ENCODE peak calls at places on chromosomes 12 and 14, in seven cellular contexts. W is Karpas-422, O is PC-9, P is fibroblast of lung, H is mammary epithelial cell, U is H9, M is IMR-90. I is an unnamed sample.
A peak's percentile ranks its signal among the peaks of the same experiment; 100 is the strongest.

GRCh38 chr14:38616959-38617358 is 361.1 kb upstream of the CLEC14A start:
- DNase-seq in W (peak; percentile 47), O (peak; percentile 14), P (no peak), H (no peak), U (no peak), M (peak; percentile 7), I (no peak)

GRCh38 chr12:108484431-108484830 is 30.6 kb upstream of the FICD start:
- DNase-seq in W (no peak), O (no peak), P (no peak), H (peak; percentile 14), U (no peak), M (no peak), I (peak; percentile 33)

GRCh38 chr14:35404246-35404495 is 378 bp downstream of the NFKBIA start:
- DNase-seq in W (no peak), O (no peak), P (no peak), H (no peak), U (no peak), M (no peak), I (no peak)

GRCh38 chr12:93219947-93220346 is 157.8 kb upstream of the NUDT4 start:
- DNase-seq in W (no peak), O (no peak), P (no peak), H (no peak), U (no peak), M (no peak), I (no peak)

GRCh38 chr12:52231305-52232232 is 1.5 kb upstream of the KRT7 start:
- DNase-seq in W (no peak), O (peak; percentile 86), P (no peak), H (peak; percentile 64), U (no peak), M (no peak), I (no peak)

GRCh38 chr14:104827173-104828055 is 26.5 kb downstream of the ZBTB42 start:
- DNase-seq in W (peak; percentile 84), O (peak; percentile 29), P (peak; percentile 24), H (peak; percentile 20), U (peak; percentile 94), M (peak; percentile 32), I (no peak)

GRCh38 chr12:118044075-118044474 is 16.9 kb downstream of the WSB2 start:
- DNase-seq in W (no peak), O (no peak), P (no peak), H (no peak), U (no peak), M (no peak), I (no peak)

GRCh38 chr14:102708494-102708893 is 68.8 kb upstream of the TRAF3 start:
- DNase-seq in W (no peak), O (no peak), P (no peak), H (no peak), U (no peak), M (no peak), I (no peak)

GRCh38 chr12:110858848-110859247 is 12.1 kb downstream of the CCDC63 start:
- DNase-seq in W (no peak), O (no peak), P (no peak), H (no peak), U (no peak), M (no peak), I (no peak)

GRCh38 chr14:65783101-65783500 is 370.6 kb downstream of the FUT8 start:
- DNase-seq in W (no peak), O (no peak), P (no peak), H (no peak), U (no peak), M (no peak), I (no peak)

GRCh38 chr14:69475194-69475818 is 9.2 kb upstream of the PLEKHD1 start:
- DNase-seq in W (peak; percentile 85), O (no peak), P (peak; percentile 15), H (peak; percentile 5), U (no peak), M (peak; percentile 7), I (no peak)

GRCh38 chr12:40663781-40664180 is 28.5 kb upstream of the CNTN1 start:
- DNase-seq in W (no peak), O (no peak), P (no peak), H (peak; percentile 20), U (no peak), M (no peak), I (no peak)

GRCh38 chr14:90799420-90799819 is 16.8 kb downstream of the TTC7B start:
- DNase-seq in W (no peak), O (no peak), P (no peak), H (no peak), U (no peak), M (no peak), I (no peak)

GRCh38 chr14:31269599-31270195 is 62.1 kb upstream of the HECTD1 start:
- DNase-seq in W (no peak), O (no peak), P (peak; percentile 31), H (no peak), U (no peak), M (peak; percentile 57), I (no peak)
- H2AFZ ChIP-seq in W (no peak overlapping the region), O (no peak overlapping the region), P (peak overlapping the region; percentile 39), H (no peak overlapping the region), U (no peak overlapping the region), M (peak overlapping the region; percentile 69), I (peak overlapping the region; percentile 10)

GRCh38 chr12:28248555-28249127 is 58.4 kb downstream of the CCDC91 start:
- DNase-seq in W (no peak), O (no peak), P (no peak), H (no peak), U (no peak), M (no peak), I (no peak)

GRCh38 chr12:28258998-28259397 is 68.7 kb downstream of the CCDC91 start:
- DNase-seq in W (no peak), O (no peak), P (peak; percentile 18), H (peak; percentile 23), U (no peak), M (peak; percentile 49), I (no peak)

GRCh38 chr12:28247806-28248205 is 57.5 kb downstream of the CCDC91 start:
- DNase-seq in W (no peak), O (no peak), P (no peak), H (no peak), U (no peak), M (no peak), I (no peak)

GRCh38 chr12:28257411-28257810 is 67.2 kb downstream of the CCDC91 start:
- DNase-seq in W (no peak), O (no peak), P (no peak), H (peak; percentile 25), U (no peak), M (no peak), I (no peak)

GRCh38 chr12:28253175-28253641 is 63.0 kb downstream of the CCDC91 start:
- DNase-seq in W (no peak), O (no peak), P (peak; percentile 19), H (peak; percentile 29), U (no peak), M (peak; percentile 43), I (no peak)
- H2AFZ ChIP-seq in W (no peak overlapping the region), O (no peak overlapping the region), P (no peak overlapping the region), H (no peak overlapping the region), U (no peak overlapping the region), M (no peak overlapping the region), I (no peak overlapping the region)

GRCh38 chr14:50669441-50669986 is 1.4 kb upstream of the SAV1 start:
- DNase-seq in W (no peak), O (no peak), P (no peak), H (no peak), U (no peak), M (no peak), I (no peak)
- H2AFZ ChIP-seq in W (no peak overlapping the region), O (peak overlapping the region; percentile 97), P (no peak overlapping the region), H (peak overlapping the region; percentile 82), U (peak overlapping the region; percentile 69), M (peak overlapping the region; percentile 66), I (peak overlapping the region; percentile 22)

GRCh38 chr12:71947645-71948105 is 9.0 kb downstream of the TPH2 start:
- DNase-seq in W (no peak), O (peak; percentile 58), P (peak; percentile 23), H (peak; percentile 87), U (peak; percentile 97), M (peak; percentile 86), I (no peak)
- H2AFZ ChIP-seq in W (no peak overlapping the region), O (no peak overlapping the region), P (peak overlapping the region; percentile 46), H (no peak overlapping the region), U (no peak overlapping the region), M (peak overlapping the region; percentile 64), I (no peak overlapping the region)

DNA sequence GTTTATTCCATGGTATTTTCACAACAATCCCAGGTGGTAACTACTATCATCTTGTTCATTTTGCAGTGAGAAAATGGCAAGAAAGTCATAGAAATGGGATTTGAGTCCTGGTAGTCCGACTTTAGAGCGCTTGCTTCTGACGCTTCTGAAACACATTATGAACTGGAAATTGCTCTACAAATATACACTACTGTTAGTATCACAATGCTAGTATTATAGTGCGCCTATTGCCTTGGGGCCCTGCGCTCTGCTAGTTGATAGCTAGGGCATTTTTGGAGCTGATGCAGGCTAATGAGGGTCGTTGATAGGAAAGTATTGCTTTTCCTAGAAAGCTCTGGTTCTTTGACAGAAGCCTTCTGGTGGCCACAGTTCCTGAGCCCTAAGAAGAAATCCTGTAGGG is 61.0 kb downstream of the ETV6 start:
- DNase-seq in W (no peak), O (no peak), P (no peak), H (no peak), U (no peak), M (no peak), I (no peak)
- H2AFZ ChIP-seq in W (no peak overlapping the region), O (no peak overlapping the region), P (no peak overlapping the region), H (no peak overlapping the region), U (no peak overlapping the region), M (no peak overlapping the region), I (no peak overlapping the region)